ENCODE peak calls at places on chromosomes 7 and 10, in four cellular contexts. One of them, this sample, is unnamed.

GRCh38 chr10:11856089-11856488 is 32.9 kb downstream of the PROSER2 start:
- DNase-seq in GM12878: no peak
- DNase-seq in HepG2: no peak
- DNase-seq in K562: no peak
- DNase-seq in this sample: no peak

GRCh38 chr10:49585387-49585786 is 24.7 kb upstream of the SLC18A3 start:
- DNase-seq in GM12878: no peak
- DNase-seq in HepG2: no peak
- DNase-seq in K562: no peak
- DNase-seq in this sample: no peak

GRCh38 chr10:131081786-131082185 is 229.7 kb downstream of the TCERG1L start:
- DNase-seq in GM12878: no peak
- DNase-seq in HepG2: no peak
- DNase-seq in K562: no peak
- DNase-seq in this sample: no peak

GRCh38 chr10:46026106-46026505 is 4.3 kb downstream of the NCOA4 start:
- DNase-seq in GM12878: no peak
- DNase-seq in HepG2: no peak
- DNase-seq in K562: no peak
- DNase-seq in this sample: no peak

GRCh38 chr10:88270871-88271713 is 312.0 kb downstream of the RNLS start:
- DNase-seq in GM12878: peak
- DNase-seq in HepG2: no peak
- DNase-seq in K562: no peak
- DNase-seq in this sample: no peak

GRCh38 chr10:73647211-73647874 is 6.1 kb upstream of the MYOZ1 start:
- DNase-seq in GM12878: no peak
- DNase-seq in HepG2: no peak
- DNase-seq in K562: no peak
- DNase-seq in this sample: no peak

GRCh38 chr10:10816453-10816852 is 201.2 kb upstream of the CELF2 start:
- DNase-seq in GM12878: no peak
- DNase-seq in HepG2: no peak
- DNase-seq in K562: no peak
- DNase-seq in this sample: no peak

GRCh38 chr7:6252310-6252709 is 20.1 kb downstream of the CYTH3 start:
- DNase-seq in GM12878: no peak
- DNase-seq in HepG2: no peak
- DNase-seq in K562: no peak
- DNase-seq in this sample: no peak

GRCh38 chr10:103921750-103922195 is 3.8 kb upstream of the STN1 start:
- DNase-seq in GM12878: no peak
- DNase-seq in HepG2: peak
- DNase-seq in K562: peak
- DNase-seq in this sample: no peak

GRCh38 chr10:114520453-114520852 is 116.2 kb upstream of the AFAP1L2 start:
- DNase-seq in GM12878: no peak
- DNase-seq in HepG2: peak
- DNase-seq in K562: no peak
- DNase-seq in this sample: peak

GRCh38 chr7:7554021-7554432 is 12.7 kb upstream of the MIOS start:
- DNase-seq in GM12878: no peak
- DNase-seq in HepG2: no peak
- DNase-seq in K562: no peak
- DNase-seq in this sample: no peak

GRCh38 chr7:1725199-1725701 is 55.2 kb downstream of the ELFN1 start:
- DNase-seq in GM12878: no peak
- DNase-seq in HepG2: no peak
- DNase-seq in K562: no peak
- DNase-seq in this sample: no peak

GRCh38 chr7:94045566-94045965 is 41.4 kb upstream of the BET1 start:
- DNase-seq in GM12878: no peak
- DNase-seq in HepG2: no peak
- DNase-seq in K562: no peak
- DNase-seq in this sample: no peak

GRCh38 chr10:119274519-119275045 is 67.2 kb downstream of the GRK5 start:
- DNase-seq in GM12878: no peak
- DNase-seq in HepG2: no peak
- DNase-seq in K562: no peak
- DNase-seq in this sample: no peak

GRCh38 chr7:572668-573495 is 53.2 kb upstream of the PDGFA start:
- DNase-seq in GM12878: no peak
- DNase-seq in HepG2: no peak
- DNase-seq in K562: no peak
- DNase-seq in this sample: no peak

GRCh38 chr10:71213127-71213616 is 802 bp downstream of the UNC5B start:
- DNase-seq in GM12878: no peak
- DNase-seq in HepG2: no peak
- DNase-seq in K562: peak
- DNase-seq in this sample: peak

GRCh38 chr10:60099998-60100747 is 193.8 kb upstream of the CCDC6 start:
- DNase-seq in GM12878: no peak
- DNase-seq in HepG2: peak
- DNase-seq in K562: peak
- DNase-seq in this sample: peak

GRCh38 chr7:140200102-140200989 is 23.6 kb upstream of the KDM7A start:
- DNase-seq in GM12878: no peak
- DNase-seq in HepG2: peak
- DNase-seq in K562: peak
- DNase-seq in this sample: peak

GRCh38 chr10:12063483-12063818 is 5.3 kb upstream of the DHTKD1 start:
- DNase-seq in GM12878: no peak
- DNase-seq in HepG2: no peak
- DNase-seq in K562: peak
- DNase-seq in this sample: no peak

GRCh38 chr10:99533496-99534455 is 1.0 kb downstream of the NKX2-3 start:
- DNase-seq in GM12878: no peak
- DNase-seq in HepG2: no peak
- DNase-seq in K562: no peak
- DNase-seq in this sample: no peak

GRCh38 chr7:66847879-66848810 is 72.9 kb upstream of the TMEM248 start:
- DNase-seq in GM12878: no peak
- DNase-seq in HepG2: peak
- DNase-seq in K562: no peak
- DNase-seq in this sample: peak

GRCh38 chr10:5196613-5197234 is at the start of gene AKR1C4:
- DNase-seq in GM12878: no peak
- DNase-seq in HepG2: peak
- DNase-seq in K562: no peak
- DNase-seq in this sample: no peak

GRCh38 chr10:117094856-117095255 is 43.2 kb downstream of the VAX1 start:
- DNase-seq in GM12878: no peak
- DNase-seq in HepG2: no peak
- DNase-seq in K562: no peak
- DNase-seq in this sample: no peak

GRCh38 chr10:123119081-123119480 is 16.7 kb upstream of the HMX3 start:
- DNase-seq in GM12878: no peak
- DNase-seq in HepG2: peak
- DNase-seq in K562: no peak
- DNase-seq in this sample: no peak

GRCh38 chr7:50954716-50955115 is 172.0 kb upstream of the GRB10 start:
- DNase-seq in GM12878: no peak
- DNase-seq in HepG2: no peak
- DNase-seq in K562: no peak
- DNase-seq in this sample: no peak

GRCh38 chr7:133481676-133482075 is 228.8 kb downstream of the EXOC4 start:
- DNase-seq in GM12878: no peak
- DNase-seq in HepG2: no peak
- DNase-seq in K562: peak
- DNase-seq in this sample: peak

GRCh38 chr7:71637578-71637977 is 505.6 kb downstream of the GALNT17 start:
- DNase-seq in GM12878: no peak
- DNase-seq in HepG2: no peak
- DNase-seq in K562: no peak
- DNase-seq in this sample: no peak

GRCh38 chr7:140045697-140046096 is 17.1 kb downstream of the PARP12 start:
- DNase-seq in GM12878: no peak
- DNase-seq in HepG2: peak
- DNase-seq in K562: no peak
- DNase-seq in this sample: no peak

GRCh38 chr10:48800283-48800675 is 115.6 kb downstream of the WDFY4 start:
- DNase-seq in GM12878: peak
- DNase-seq in HepG2: no peak
- DNase-seq in K562: peak
- DNase-seq in this sample: no peak

GRCh38 chr7:44071726-44072363 is 6.5 kb upstream of the PGAM2 start:
- DNase-seq in GM12878: no peak
- DNase-seq in HepG2: peak
- DNase-seq in K562: no peak
- DNase-seq in this sample: no peak

GRCh38 chr7:44075296-44076075 is 6.8 kb downstream of the POLM start:
- DNase-seq in GM12878: no peak
- DNase-seq in HepG2: no peak
- DNase-seq in K562: no peak
- DNase-seq in this sample: no peak

GRCh38 chr7:44074349-44074695 is 8.0 kb downstream of the POLM start:
- DNase-seq in GM12878: no peak
- DNase-seq in HepG2: no peak
- DNase-seq in K562: no peak
- DNase-seq in this sample: no peak

GRCh38 chr7:44072364-44073231 is 7.2 kb upstream of the PGAM2 start:
- DNase-seq in GM12878: no peak
- DNase-seq in HepG2: peak
- DNase-seq in K562: peak
- DNase-seq in this sample: peak

DNA sequence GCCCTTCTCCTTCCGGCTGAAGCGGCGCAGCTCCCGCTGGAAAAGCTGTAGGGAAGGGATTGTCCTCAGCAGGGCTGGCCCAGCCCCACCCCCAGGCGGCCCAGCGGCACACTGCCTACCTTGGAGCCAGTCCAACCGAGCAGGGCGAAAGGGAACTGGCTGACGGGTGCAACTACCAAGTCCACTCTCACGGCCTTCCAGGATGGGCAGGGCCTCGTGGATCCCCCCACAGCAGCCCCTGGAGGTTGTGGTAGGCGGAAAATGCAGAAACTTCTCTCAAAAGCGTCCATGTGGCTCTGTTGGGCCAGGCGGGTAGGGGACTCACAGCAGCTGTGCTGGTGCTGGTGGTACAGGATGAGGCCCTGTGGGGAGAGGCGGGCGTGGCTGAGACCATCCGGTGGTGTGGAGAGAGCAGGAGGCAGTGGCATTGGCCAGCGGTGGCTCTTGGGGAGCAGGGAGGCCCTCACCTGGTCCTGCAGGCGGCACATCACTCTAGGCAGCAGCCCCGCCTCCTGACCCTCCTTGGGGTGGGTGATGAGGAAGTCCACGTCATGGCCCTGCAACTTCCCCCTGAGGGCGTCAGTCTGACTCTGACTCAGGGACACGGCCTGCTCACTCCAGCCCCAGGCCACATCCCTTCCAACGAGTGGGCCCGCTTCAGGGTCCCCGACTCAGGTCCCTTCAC is 8.4 kb upstream of the PGAM2 start:
- DNase-seq in GM12878: no peak
- DNase-seq in HepG2: no peak
- DNase-seq in K562: no peak
- DNase-seq in this sample: no peak
- TF ChIP-seq POLR2A in GM12878: no peak
- TF ChIP-seq POLR2A in HepG2: no peak
- TF ChIP-seq POLR2A in K562: no peak
- TF ChIP-seq POLR2A in this sample: no peak

GRCh38 chr7:41436139-41436538 is 266.8 kb downstream of the INHBA start:
- DNase-seq in GM12878: no peak
- DNase-seq in HepG2: no peak
- DNase-seq in K562: no peak
- DNase-seq in this sample: no peak

GRCh38 chr7:41431671-41432070 is 271.2 kb downstream of the INHBA start:
- DNase-seq in GM12878: no peak
- DNase-seq in HepG2: no peak
- DNase-seq in K562: no peak
- DNase-seq in this sample: no peak

GRCh38 chr7:41438919-41439882 is 263.7 kb downstream of the INHBA start:
- DNase-seq in GM12878: no peak
- DNase-seq in HepG2: no peak
- DNase-seq in K562: no peak
- DNase-seq in this sample: no peak

GRCh38 chr7:41437257-41438196 is 265.4 kb downstream of the INHBA start:
- DNase-seq in GM12878: no peak
- DNase-seq in HepG2: no peak
- DNase-seq in K562: no peak
- DNase-seq in this sample: no peak
- TF ChIP-seq POLR2AphosphoS2 in GM12878: no peak
- TF ChIP-seq POLR2AphosphoS2 in HepG2: no peak
- TF ChIP-seq POLR2AphosphoS2 in K562: no peak
- TF ChIP-seq POLR2AphosphoS2 in this sample: no peak

GRCh38 chr10:102646610-102647432 is 2.5 kb downstream of the TRIM8 start:
- DNase-seq in GM12878: no peak
- DNase-seq in HepG2: no peak
- DNase-seq in K562: no peak
- DNase-seq in this sample: no peak

GRCh38 chr10:102644066-102644645 is at the start of gene TRIM8:
- DNase-seq in GM12878: no peak
- DNase-seq in HepG2: peak
- DNase-seq in K562: peak
- DNase-seq in this sample: peak

GRCh38 chr10:102645741-102646609 is 1.7 kb downstream of the TRIM8 start:
- DNase-seq in GM12878: peak
- DNase-seq in HepG2: peak
- DNase-seq in K562: peak
- DNase-seq in this sample: peak

GRCh38 chr10:102644646-102645387 is 538 bp downstream of the TRIM8 start:
- DNase-seq in GM12878: no peak
- DNase-seq in HepG2: peak
- DNase-seq in K562: peak
- DNase-seq in this sample: peak

DNA sequence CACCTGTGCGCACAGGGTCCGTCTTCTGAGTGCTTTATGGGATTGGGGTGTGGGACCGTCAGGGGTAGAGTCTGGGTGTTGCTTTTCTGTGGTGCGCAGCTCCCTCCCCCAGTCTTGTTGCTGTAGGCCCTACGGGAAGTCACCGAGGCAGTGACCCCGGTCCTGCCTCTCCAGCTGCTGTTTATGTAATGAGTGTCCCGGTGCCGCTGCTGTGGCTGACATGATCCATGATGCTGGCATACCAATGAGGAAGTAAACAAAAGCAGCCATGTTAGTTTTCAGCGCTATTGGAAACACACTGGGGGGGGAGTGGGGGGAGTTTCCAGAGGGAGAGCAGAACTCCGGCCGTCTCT is 1.1 kb downstream of the TRIM8 start:
- DNase-seq in GM12878: no peak
- DNase-seq in HepG2: peak
- DNase-seq in K562: no peak
- DNase-seq in this sample: peak
- TF ChIP-seq POLR2A in GM12878: peak
- TF ChIP-seq POLR2A in HepG2: no peak
- TF ChIP-seq POLR2A in K562: no peak
- TF ChIP-seq POLR2A in this sample: no peak

DNA sequence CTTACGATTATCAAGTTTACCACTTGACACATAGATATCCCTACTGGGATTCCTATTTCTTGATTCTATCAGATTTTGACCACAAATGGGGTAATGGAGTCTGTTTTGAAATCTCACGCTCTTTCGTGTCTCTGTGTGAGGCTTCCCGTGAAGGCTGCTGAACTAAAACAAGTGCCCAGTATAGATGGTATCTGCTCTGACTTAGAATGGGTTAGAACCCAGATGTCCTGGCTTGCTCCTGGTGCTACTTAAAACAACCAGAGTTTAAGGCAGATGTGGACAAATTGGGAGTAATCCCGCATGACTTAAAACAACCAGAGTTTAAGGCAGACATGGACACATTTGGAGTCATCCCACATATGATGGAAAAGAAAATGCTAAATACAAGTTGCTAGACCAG is 85.9 kb downstream of the FAM204A start:
- DNase-seq in GM12878: no peak
- DNase-seq in HepG2: no peak
- DNase-seq in K562: no peak
- DNase-seq in this sample: no peak
- TF ChIP-seq POLR2AphosphoS2 in GM12878: no peak
- TF ChIP-seq POLR2AphosphoS2 in HepG2: no peak
- TF ChIP-seq POLR2AphosphoS2 in K562: no peak
- TF ChIP-seq POLR2AphosphoS2 in this sample: no peak

This sample was measured in A549.